ENCODE peak calls at places on chromosome 22, in five cellular contexts. One of them, this sample, is unnamed.

GRCh38 chr22:36938028-36938425 is 24.6 kb downstream of the CSF2RB start:
- DNase-seq in naive thymus-derived CD8-positive, alpha-beta T cell: no peak
- DNase-seq in ELR: no peak
- DNase-seq in HS-27A: no peak
- DNase-seq in GM12865: no peak
- DNase-seq in this sample: no peak

GRCh38 chr22:41565403-41566054 is 4.7 kb downstream of the CSDC2 start:
- DNase-seq in GM12865: no peak
- DNase-seq in HS-27A: peak
- DNase-seq in naive thymus-derived CD8-positive, alpha-beta T cell: no peak
- DNase-seq in ELR: peak
- DNase-seq in this sample: no peak

GRCh38 chr22:26588749-26589366 is 1.1 kb downstream of the TPST2 start:
- DNase-seq in GM12865: no peak
- DNase-seq in HS-27A: no peak
- DNase-seq in ELR: no peak
- DNase-seq in naive thymus-derived CD8-positive, alpha-beta T cell: no peak
- DNase-seq in this sample: no peak

GRCh38 chr22:49535126-49535525 is 292.5 kb downstream of the BRD1 start:
- DNase-seq in HS-27A: no peak
- DNase-seq in GM12865: no peak
- DNase-seq in ELR: no peak
- DNase-seq in naive thymus-derived CD8-positive, alpha-beta T cell: no peak
- DNase-seq in this sample: no peak

GRCh38 chr22:35883028-35883620 is 145.5 kb downstream of the RBFOX2 start:
- DNase-seq in naive thymus-derived CD8-positive, alpha-beta T cell: peak
- DNase-seq in GM12865: peak
- DNase-seq in ELR: peak
- DNase-seq in HS-27A: no peak
- DNase-seq in this sample: no peak

GRCh38 chr22:48908547-48908946 is 919.1 kb downstream of the BRD1 start:
- DNase-seq in GM12865: no peak
- DNase-seq in HS-27A: no peak
- DNase-seq in naive thymus-derived CD8-positive, alpha-beta T cell: no peak
- DNase-seq in ELR: no peak
- DNase-seq in this sample: no peak

GRCh38 chr22:43879901-43880742 is 11.7 kb downstream of the PNPLA5 start:
- DNase-seq in ELR: no peak
- DNase-seq in HS-27A: no peak
- DNase-seq in naive thymus-derived CD8-positive, alpha-beta T cell: no peak
- DNase-seq in GM12865: no peak
- DNase-seq in this sample: no peak

GRCh38 chr22:43011079-43011478 is 3.9 kb downstream of the PACSIN2 start:
- DNase-seq in HS-27A: no peak
- DNase-seq in GM12865: no peak
- DNase-seq in naive thymus-derived CD8-positive, alpha-beta T cell: no peak
- DNase-seq in ELR: no peak
- DNase-seq in this sample: no peak

GRCh38 chr22:20624161-20624616 is 116.8 kb downstream of the MED15 start:
- DNase-seq in HS-27A: no peak
- DNase-seq in ELR: peak
- DNase-seq in naive thymus-derived CD8-positive, alpha-beta T cell: no peak
- DNase-seq in GM12865: peak
- DNase-seq in this sample: no peak

This sample was measured in naive thymus-derived CD4-positive, alpha-beta T cell.